ENCODE peak calls at places on chromosomes 13 and 19, in eight cellular contexts. One of them, this sample, is unnamed.

GRCh38 chr19:12995596-12996541 is 594 bp downstream of the NFIX start:
- DNase-seq in endothelial cell of umbilical vein: peak; percentile 31
- DNase-seq in left lung: no peak
- DNase-seq in gastrocnemius medialis: no peak
- DNase-seq in heart right ventricle: peak; percentile 61
- DNase-seq in thoracic aorta: no peak
- DNase-seq in psoas muscle: peak; percentile 83
- DNase-seq in adrenal gland: peak; percentile 59
- DNase-seq in this sample: no peak

GRCh38 chr19:5932593-5933262 is 18.7 kb downstream of the CAPS start:
- DNase-seq in gastrocnemius medialis: no peak
- DNase-seq in thoracic aorta: no peak
- DNase-seq in endothelial cell of umbilical vein: no peak
- DNase-seq in heart right ventricle: no peak
- DNase-seq in adrenal gland: no peak
- DNase-seq in left lung: peak; percentile 48
- DNase-seq in psoas muscle: no peak
- DNase-seq in this sample: no peak

GRCh38 chr13:100818706-100819105 is 144.1 kb upstream of the TMTC4 start:
- DNase-seq in thoracic aorta: no peak
- DNase-seq in adrenal gland: no peak
- DNase-seq in endothelial cell of umbilical vein: no peak
- DNase-seq in gastrocnemius medialis: no peak
- DNase-seq in left lung: no peak
- DNase-seq in psoas muscle: no peak
- DNase-seq in heart right ventricle: no peak
- DNase-seq in this sample: no peak

GRCh38 chr19:49506575-49507105 is 5.8 kb upstream of the FCGRT start:
- DNase-seq in thoracic aorta: no peak
- DNase-seq in endothelial cell of umbilical vein: peak; percentile 64
- DNase-seq in gastrocnemius medialis: peak; percentile 50
- DNase-seq in adrenal gland: peak; percentile 68
- DNase-seq in left lung: no peak
- DNase-seq in psoas muscle: peak; percentile 76
- DNase-seq in heart right ventricle: no peak
- DNase-seq in this sample: peak; percentile 86

GRCh38 chr13:112451512-112452379 is 75.6 kb downstream of the SPACA7 start:
- DNase-seq in gastrocnemius medialis: no peak
- DNase-seq in psoas muscle: peak; percentile 32
- DNase-seq in endothelial cell of umbilical vein: no peak
- DNase-seq in left lung: peak; percentile 75
- DNase-seq in adrenal gland: no peak
- DNase-seq in thoracic aorta: no peak
- DNase-seq in heart right ventricle: no peak
- DNase-seq in this sample: no peak

GRCh38 chr19:53849237-53849676 is 18.4 kb upstream of the MYADM start:
- DNase-seq in endothelial cell of umbilical vein: peak; percentile 90
- DNase-seq in thoracic aorta: no peak
- DNase-seq in left lung: no peak
- DNase-seq in gastrocnemius medialis: no peak
- DNase-seq in adrenal gland: no peak
- DNase-seq in heart right ventricle: peak; percentile 53
- DNase-seq in psoas muscle: no peak
- DNase-seq in this sample: no peak

GRCh38 chr19:38288127-38288855 is 15.8 kb upstream of the C19orf33 start:
- DNase-seq in endothelial cell of umbilical vein: no peak
- DNase-seq in gastrocnemius medialis: no peak
- DNase-seq in left lung: peak; percentile 49
- DNase-seq in psoas muscle: no peak
- DNase-seq in adrenal gland: no peak
- DNase-seq in thoracic aorta: no peak
- DNase-seq in heart right ventricle: no peak
- DNase-seq in this sample: no peak

GRCh38 chr19:49631279-49631588 is 8.7 kb downstream of the RRAS start:
- DNase-seq in psoas muscle: no peak
- DNase-seq in gastrocnemius medialis: no peak
- DNase-seq in adrenal gland: no peak
- DNase-seq in heart right ventricle: no peak
- DNase-seq in left lung: no peak
- DNase-seq in thoracic aorta: no peak
- DNase-seq in endothelial cell of umbilical vein: peak; percentile 29
- DNase-seq in this sample: no peak

GRCh38 chr13:76398426-76398825 is 487.8 kb downstream of the KCTD12 start:
- DNase-seq in gastrocnemius medialis: no peak
- DNase-seq in adrenal gland: no peak
- DNase-seq in thoracic aorta: no peak
- DNase-seq in psoas muscle: no peak
- DNase-seq in endothelial cell of umbilical vein: no peak
- DNase-seq in heart right ventricle: no peak
- DNase-seq in left lung: no peak
- DNase-seq in this sample: no peak

GRCh38 chr13:113209336-113209879 is at the start of gene CUL4A:
- DNase-seq in endothelial cell of umbilical vein: no peak
- DNase-seq in thoracic aorta: no peak
- DNase-seq in psoas muscle: peak; percentile 86
- DNase-seq in left lung: peak; percentile 94
- DNase-seq in adrenal gland: peak; percentile 83
- DNase-seq in gastrocnemius medialis: peak; percentile 79
- DNase-seq in heart right ventricle: peak; percentile 80
- DNase-seq in this sample: peak; percentile 66

GRCh38 chr13:37656247-37656940 is 57.8 kb upstream of the POSTN start:
- DNase-seq in psoas muscle: no peak
- DNase-seq in thoracic aorta: no peak
- DNase-seq in gastrocnemius medialis: no peak
- DNase-seq in adrenal gland: no peak
- DNase-seq in heart right ventricle: no peak
- DNase-seq in endothelial cell of umbilical vein: peak; percentile 86
- DNase-seq in left lung: no peak
- DNase-seq in this sample: no peak

GRCh38 chr19:46776927-46777911 is 11.2 kb downstream of the SLC1A5 start:
- DNase-seq in psoas muscle: no peak
- DNase-seq in thoracic aorta: no peak
- DNase-seq in adrenal gland: no peak
- DNase-seq in endothelial cell of umbilical vein: no peak
- DNase-seq in left lung: no peak
- DNase-seq in gastrocnemius medialis: no peak
- DNase-seq in heart right ventricle: no peak
- DNase-seq in this sample: no peak

GRCh38 chr19:3365447-3366103 is 808 bp upstream of the NFIC start:
- DNase-seq in gastrocnemius medialis: peak; percentile 80
- DNase-seq in psoas muscle: peak; percentile 86
- DNase-seq in heart right ventricle: peak; percentile 74
- DNase-seq in thoracic aorta: no peak
- DNase-seq in endothelial cell of umbilical vein: no peak
- DNase-seq in left lung: peak; percentile 88
- DNase-seq in adrenal gland: peak; percentile 78
- DNase-seq in this sample: no peak

GRCh38 chr19:49894879-49895565 is 1.7 kb downstream of the IL4I1 start:
- DNase-seq in adrenal gland: no peak
- DNase-seq in gastrocnemius medialis: no peak
- DNase-seq in thoracic aorta: no peak
- DNase-seq in heart right ventricle: no peak
- DNase-seq in left lung: no peak
- DNase-seq in endothelial cell of umbilical vein: no peak
- DNase-seq in psoas muscle: no peak
- DNase-seq in this sample: no peak

GRCh38 chr19:6041991-6042421 is 64.1 kb upstream of the RANBP3 start:
- DNase-seq in heart right ventricle: no peak
- DNase-seq in adrenal gland: no peak
- DNase-seq in endothelial cell of umbilical vein: no peak
- DNase-seq in left lung: no peak
- DNase-seq in thoracic aorta: no peak
- DNase-seq in gastrocnemius medialis: no peak
- DNase-seq in psoas muscle: no peak
- DNase-seq in this sample: no peak

GRCh38 chr13:102089177-102089576 is 312.7 kb downstream of the FGF14 start:
- DNase-seq in heart right ventricle: no peak
- DNase-seq in endothelial cell of umbilical vein: no peak
- DNase-seq in psoas muscle: no peak
- DNase-seq in adrenal gland: no peak
- DNase-seq in left lung: no peak
- DNase-seq in thoracic aorta: no peak
- DNase-seq in gastrocnemius medialis: no peak
- DNase-seq in this sample: no peak

GRCh38 chr19:4755459-4755858 is 31.8 kb upstream of the DPP9 start:
- DNase-seq in thoracic aorta: no peak
- DNase-seq in adrenal gland: no peak
- DNase-seq in psoas muscle: no peak
- DNase-seq in endothelial cell of umbilical vein: no peak
- DNase-seq in heart right ventricle: no peak
- DNase-seq in left lung: no peak
- DNase-seq in gastrocnemius medialis: no peak
- DNase-seq in this sample: no peak

GRCh38 chr13:32285633-32285965 is 29.6 kb downstream of the ZAR1L start:
- DNase-seq in psoas muscle: no peak
- DNase-seq in adrenal gland: no peak
- DNase-seq in endothelial cell of umbilical vein: no peak
- DNase-seq in thoracic aorta: no peak
- DNase-seq in heart right ventricle: no peak
- DNase-seq in left lung: no peak
- DNase-seq in gastrocnemius medialis: no peak
- DNase-seq in this sample: no peak

GRCh38 chr19:54154603-54155345 is 4.7 kb downstream of the LENG1 start:
- DNase-seq in thoracic aorta: no peak
- DNase-seq in endothelial cell of umbilical vein: no peak
- DNase-seq in left lung: no peak
- DNase-seq in gastrocnemius medialis: no peak
- DNase-seq in psoas muscle: no peak
- DNase-seq in adrenal gland: no peak
- DNase-seq in heart right ventricle: no peak
- DNase-seq in this sample: peak; percentile 70

GRCh38 chr19:7618366-7618765 is 11.0 kb downstream of the XAB2 start:
- DNase-seq in thoracic aorta: no peak
- DNase-seq in left lung: peak; percentile 51
- DNase-seq in psoas muscle: no peak
- DNase-seq in adrenal gland: peak; percentile 56
- DNase-seq in heart right ventricle: no peak
- DNase-seq in gastrocnemius medialis: peak; percentile 38
- DNase-seq in endothelial cell of umbilical vein: no peak
- DNase-seq in this sample: no peak

GRCh38 chr19:51417807-51418152 is 338 bp upstream of the SIGLEC10 start:
- DNase-seq in endothelial cell of umbilical vein: no peak
- DNase-seq in left lung: no peak
- DNase-seq in gastrocnemius medialis: no peak
- DNase-seq in heart right ventricle: no peak
- DNase-seq in psoas muscle: no peak
- DNase-seq in adrenal gland: no peak
- DNase-seq in thoracic aorta: no peak
- DNase-seq in this sample: no peak
- H3K4me3 ChIP-seq in endothelial cell of umbilical vein: no peak overlapping the region
- H3K4me3 ChIP-seq in left lung: peak overlapping the region; percentile 48
- H3K4me3 ChIP-seq in gastrocnemius medialis: no peak overlapping the region
- H3K4me3 ChIP-seq in heart right ventricle: no peak overlapping the region
- H3K4me3 ChIP-seq in psoas muscle: no peak overlapping the region
- H3K4me3 ChIP-seq in adrenal gland: no peak overlapping the region
- H3K4me3 ChIP-seq in thoracic aorta: no peak overlapping the region
- H3K4me3 ChIP-seq in this sample: no peak overlapping the region

GRCh38 chr13:40946485-40946884 is 72.6 kb downstream of the ELF1 start:
- DNase-seq in psoas muscle: no peak
- DNase-seq in left lung: no peak
- DNase-seq in endothelial cell of umbilical vein: no peak
- DNase-seq in heart right ventricle: no peak
- DNase-seq in gastrocnemius medialis: no peak
- DNase-seq in thoracic aorta: no peak
- DNase-seq in adrenal gland: no peak
- DNase-seq in this sample: no peak

GRCh38 chr13:40943073-40943472 is 76.0 kb downstream of the ELF1 start:
- DNase-seq in endothelial cell of umbilical vein: peak; percentile 24
- DNase-seq in gastrocnemius medialis: no peak
- DNase-seq in heart right ventricle: peak; percentile 17
- DNase-seq in thoracic aorta: no peak
- DNase-seq in psoas muscle: no peak
- DNase-seq in left lung: no peak
- DNase-seq in adrenal gland: peak; percentile 15
- DNase-seq in this sample: no peak

GRCh38 chr13:40941581-40941980 is 77.5 kb downstream of the ELF1 start:
- DNase-seq in adrenal gland: peak; percentile 39
- DNase-seq in psoas muscle: no peak
- DNase-seq in thoracic aorta: no peak
- DNase-seq in left lung: no peak
- DNase-seq in gastrocnemius medialis: no peak
- DNase-seq in endothelial cell of umbilical vein: no peak
- DNase-seq in heart right ventricle: no peak
- DNase-seq in this sample: no peak

GRCh38 chr13:40940841-40941240 is 78.3 kb downstream of the ELF1 start:
- DNase-seq in adrenal gland: no peak
- DNase-seq in heart right ventricle: peak; percentile 7
- DNase-seq in gastrocnemius medialis: no peak
- DNase-seq in left lung: no peak
- DNase-seq in psoas muscle: no peak
- DNase-seq in endothelial cell of umbilical vein: no peak
- DNase-seq in thoracic aorta: no peak
- DNase-seq in this sample: no peak
- H3K27ac ChIP-seq in adrenal gland: peak overlapping the region; percentile 18
- H3K27ac ChIP-seq in heart right ventricle: peak overlapping the region; percentile 12
- H3K27ac ChIP-seq in gastrocnemius medialis: no peak overlapping the region
- H3K27ac ChIP-seq in left lung: no peak overlapping the region
- H3K27ac ChIP-seq in psoas muscle: no peak overlapping the region
- H3K27ac ChIP-seq in endothelial cell of umbilical vein: no peak overlapping the region
- H3K27ac ChIP-seq in thoracic aorta: no peak overlapping the region
- H3K27ac ChIP-seq in this sample: no peak overlapping the region

GRCh38 chr13:31042084-31042483 is 109.6 kb downstream of the TEX26 start:
- DNase-seq in gastrocnemius medialis: no peak
- DNase-seq in adrenal gland: no peak
- DNase-seq in thoracic aorta: no peak
- DNase-seq in endothelial cell of umbilical vein: no peak
- DNase-seq in heart right ventricle: no peak
- DNase-seq in psoas muscle: no peak
- DNase-seq in left lung: no peak
- DNase-seq in this sample: no peak
- H3K4me1 ChIP-seq in gastrocnemius medialis: no peaks in the 10 kb centered on the region
- H3K4me1 ChIP-seq in adrenal gland: peaks cover 21% of the 10 kb centered on the region
- H3K4me1 ChIP-seq in thoracic aorta: peaks cover 9% of the 10 kb centered on the region
- H3K4me1 ChIP-seq in endothelial cell of umbilical vein: peaks cover 21% of the 10 kb centered on the region
- H3K4me1 ChIP-seq in heart right ventricle: peaks cover 5% of the 10 kb centered on the region
- H3K4me1 ChIP-seq in psoas muscle: peaks cover 9% of the 10 kb centered on the region
- H3K4me1 ChIP-seq in left lung: peaks cover 43% of the 10 kb centered on the region
- H3K4me1 ChIP-seq in this sample: peaks cover 45% of the 10 kb centered on the region

GRCh38 chr13:110475550-110476219 is 85.8 kb downstream of the RAB20 start:
- DNase-seq in gastrocnemius medialis: no peak
- DNase-seq in psoas muscle: no peak
- DNase-seq in heart right ventricle: no peak
- DNase-seq in adrenal gland: no peak
- DNase-seq in thoracic aorta: no peak
- DNase-seq in endothelial cell of umbilical vein: no peak
- DNase-seq in left lung: no peak
- DNase-seq in this sample: no peak

GRCh38 chr13:110476220-110476617 is 85.3 kb downstream of the RAB20 start:
- DNase-seq in psoas muscle: no peak
- DNase-seq in endothelial cell of umbilical vein: no peak
- DNase-seq in heart right ventricle: no peak
- DNase-seq in left lung: no peak
- DNase-seq in gastrocnemius medialis: no peak
- DNase-seq in thoracic aorta: no peak
- DNase-seq in adrenal gland: no peak
- DNase-seq in this sample: no peak

GRCh38 chr13:110474713-110475112 is 86.8 kb downstream of the RAB20 start:
- DNase-seq in gastrocnemius medialis: no peak
- DNase-seq in endothelial cell of umbilical vein: no peak
- DNase-seq in thoracic aorta: no peak
- DNase-seq in heart right ventricle: no peak
- DNase-seq in adrenal gland: no peak
- DNase-seq in psoas muscle: peak; percentile 3
- DNase-seq in left lung: no peak
- DNase-seq in this sample: no peak

GRCh38 chr13:110472904-110473563 is 88.5 kb downstream of the RAB20 start:
- DNase-seq in adrenal gland: no peak
- DNase-seq in thoracic aorta: no peak
- DNase-seq in endothelial cell of umbilical vein: no peak
- DNase-seq in heart right ventricle: no peak
- DNase-seq in psoas muscle: peak; percentile 36
- DNase-seq in left lung: peak; percentile 71
- DNase-seq in gastrocnemius medialis: peak; percentile 61
- DNase-seq in this sample: no peak

GRCh38 chr13:110475117-110475516 is 86.4 kb downstream of the RAB20 start:
- DNase-seq in psoas muscle: peak; percentile 8
- DNase-seq in endothelial cell of umbilical vein: no peak
- DNase-seq in heart right ventricle: no peak
- DNase-seq in thoracic aorta: no peak
- DNase-seq in left lung: no peak
- DNase-seq in gastrocnemius medialis: no peak
- DNase-seq in adrenal gland: no peak
- DNase-seq in this sample: no peak
- H3K4me3 ChIP-seq in psoas muscle: no peak overlapping the region
- H3K4me3 ChIP-seq in endothelial cell of umbilical vein: no peak overlapping the region
- H3K4me3 ChIP-seq in heart right ventricle: no peak overlapping the region
- H3K4me3 ChIP-seq in thoracic aorta: no peak overlapping the region
- H3K4me3 ChIP-seq in left lung: no peak overlapping the region
- H3K4me3 ChIP-seq in gastrocnemius medialis: no peak overlapping the region
- H3K4me3 ChIP-seq in adrenal gland: no peak overlapping the region
- H3K4me3 ChIP-seq in this sample: no peak overlapping the region